ENCODE peak calls at places on chromosome 9, in seven cellular contexts. K, O, A, T, P, H and Z are unnamed samples. For H3K27me3, the result is how much of the 10 kb centered on the place peaks cover.

GRCh38 chr9:101512116-101512515 is 21.5 kb upstream of the RNF20 start:
- DNase-seq in P (peak), H (no peak), K (no peak), T (no peak), O (no peak), A (no peak), Z (no peak)

GRCh38 chr9:72980600-72981265 is 27.9 kb upstream of the ALDH1A1 start:
- DNase-seq in H (no peak), K (no peak), O (no peak), A (no peak), T (no peak), P (no peak), Z (no peak)

GRCh38 chr9:128085852-128086409 is 17.9 kb downstream of the SLC25A25 start:
- DNase-seq in K (no peak), H (no peak), O (no peak), P (no peak), A (no peak), T (no peak), Z (no peak)

GRCh38 chr9:87800456-87800855 is 74.5 kb downstream of the CTSL start:
- DNase-seq in O (no peak), H (no peak), K (no peak), T (no peak), P (peak), A (no peak), Z (no peak)

GRCh38 chr9:125683486-125683885 is 23.5 kb downstream of the MAPKAP1 start:
- DNase-seq in H (peak), T (no peak), A (no peak), P (no peak), K (peak), O (no peak), Z (no peak)

GRCh38 chr9:5893134-5893505 is 2.4 kb downstream of the MLANA start:
- DNase-seq in A (no peak), O (no peak), H (no peak), K (no peak), P (no peak), T (no peak), Z (no peak)

GRCh38 chr9:8890695-8891094 is 1091.1 kb upstream of the DMAC1 start:
- DNase-seq in O (no peak), K (no peak), H (no peak), A (no peak), T (no peak), P (no peak), Z (no peak)

GRCh38 chr9:136944094-136944518 is 432 bp downstream of the FBXW5 start:
- DNase-seq in H (no peak), A (no peak), K (peak), P (no peak), O (no peak), T (peak), Z (no peak)

GRCh38 chr9:3074247-3074646 is 230.4 kb upstream of the PUM3 start:
- DNase-seq in K (no peak), O (no peak), A (no peak), H (no peak), T (no peak), P (peak), Z (no peak)

GRCh38 chr9:3124006-3124405 is 280.1 kb upstream of the PUM3 start:
- DNase-seq in T (no peak), H (no peak), P (peak), O (no peak), K (no peak), A (no peak), Z (peak)

GRCh38 chr9:34686732-34687131 is 4.3 kb downstream of the CCL19 start:
- DNase-seq in K (no peak), H (no peak), A (no peak), T (no peak), P (no peak), O (no peak), Z (no peak)

GRCh38 chr9:133147412-133148271 is 16.1 kb downstream of the GBGT1 start:
- DNase-seq in K (peak), A (peak), H (peak), T (peak), P (peak), O (peak), Z (peak)

GRCh38 chr9:93188426-93189368 is 4.8 kb downstream of the WNK2 start:
- DNase-seq in H (no peak), T (no peak), O (no peak), A (no peak), P (peak), K (no peak), Z (no peak)

GRCh38 chr9:93186151-93186715 is 2.3 kb downstream of the WNK2 start:
- DNase-seq in H (no peak), O (no peak), A (no peak), T (no peak), K (no peak), P (no peak), Z (no peak)

GRCh38 chr9:93185261-93186150 is 1.6 kb downstream of the WNK2 start:
- DNase-seq in H (no peak), A (no peak), K (no peak), T (no peak), P (peak), O (no peak), Z (no peak)

GRCh38 chr9:93187574-93187973 is 3.6 kb downstream of the WNK2 start:
- DNase-seq in O (no peak), P (no peak), H (no peak), K (no peak), T (peak), A (no peak), Z (no peak)

DNA sequence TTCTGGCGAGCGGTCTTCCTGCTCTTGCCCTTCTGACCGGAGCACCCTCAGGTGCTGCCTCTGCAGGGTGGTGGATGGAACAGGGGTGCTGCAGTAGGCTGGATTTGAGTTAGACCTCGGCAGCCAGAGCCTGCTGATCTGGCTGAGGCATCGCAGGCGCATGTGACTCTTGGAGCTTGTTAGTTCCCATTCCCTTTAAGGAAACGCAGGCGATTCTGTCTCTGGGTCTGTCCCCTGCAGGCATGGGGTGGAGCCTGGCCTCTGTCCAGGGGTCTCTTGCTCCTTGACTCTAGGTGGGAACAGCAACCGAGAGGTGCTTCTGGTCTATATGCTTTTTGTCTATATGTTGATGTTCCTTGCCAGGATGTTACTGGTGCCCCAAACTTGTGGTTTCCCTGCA is 3.1 kb downstream of the WNK2 start:
- DNase-seq in H (no peak), T (peak), A (no peak), O (no peak), P (no peak), K (no peak), Z (no peak)
- H3K27me3 ChIP-seq in H (under half), T (under half), A (under half), O (under half), P (under half), K (under half), Z (under half)

GRCh38 chr9:122107291-122107805 is 14.2 kb upstream of the TTLL11 start:
- DNase-seq in T (no peak), P (no peak), K (no peak), H (no peak), A (no peak), O (no peak), Z (no peak)
- H3K27me3 ChIP-seq in T (under half), P (under half), K (under half), H (under half), A (under half), O (under half), Z (under half)

DNA sequence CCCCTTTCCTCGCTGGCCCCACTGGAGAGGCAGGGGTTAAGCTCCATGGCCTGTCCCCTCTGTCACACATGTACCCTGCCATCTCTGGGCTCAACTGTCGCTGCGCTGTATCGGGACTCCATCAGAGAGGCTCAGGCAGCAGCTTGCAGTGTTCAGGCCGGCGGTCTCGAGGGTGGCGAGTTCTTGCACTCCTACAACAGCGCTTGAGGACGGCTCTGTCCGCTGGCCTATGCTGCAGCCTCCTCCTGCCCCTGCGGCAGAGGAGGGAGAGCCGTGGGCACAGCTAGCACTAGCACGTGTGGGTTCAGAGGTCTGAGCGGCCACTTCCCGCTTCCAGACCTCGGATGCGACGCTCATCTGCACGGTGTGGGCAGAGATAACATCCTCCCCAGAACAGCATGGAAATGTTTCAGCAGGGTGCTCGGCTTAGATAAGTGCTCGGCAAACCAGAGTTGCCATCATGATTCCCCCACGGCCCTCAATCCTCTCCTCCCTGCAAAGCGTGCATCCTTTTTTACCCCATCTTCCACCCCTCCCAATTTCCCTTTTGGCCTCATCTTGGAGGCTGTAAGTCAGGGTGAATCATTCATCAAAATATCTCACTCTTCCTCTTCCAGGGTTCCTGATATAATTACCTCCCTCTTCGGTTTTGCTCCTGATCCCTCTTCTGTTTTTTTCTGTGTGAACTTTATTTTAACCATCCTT is 41.9 kb upstream of the FUBP3 start:
- DNase-seq in K (peak), P (no peak), O (no peak), A (no peak), T (no peak), H (no peak), Z (no peak)
- H3K27me3 ChIP-seq in K (under half), P (under half), O (under half), A (under half), T (half or more), H (under half), Z (under half)

GRCh38 chr9:98879958-98880300 is 63.8 kb upstream of the COL15A1 start:
- DNase-seq in A (no peak), H (no peak), T (peak), P (no peak), O (no peak), K (no peak), Z (no peak)
- H3K27me3 ChIP-seq in A (under half), H (under half), T (under half), P (under half), O (under half), K (under half), Z (under half)

GRCh38 chr9:114506082-114506390 is 763 bp upstream of the WHRN start:
- DNase-seq in O (no peak), A (no peak), K (no peak), T (no peak), P (no peak), H (no peak), Z (no peak)

GRCh38 chr9:114503522-114504340 is 1.5 kb downstream of the WHRN start:
- DNase-seq in K (no peak), H (no peak), O (no peak), T (no peak), A (no peak), P (no peak), Z (no peak)

GRCh38 chr9:114504341-114505186 is 709 bp downstream of the WHRN start:
- DNase-seq in H (peak), A (peak), T (peak), P (peak), K (peak), O (peak), Z (no peak)

GRCh38 chr9:114507726-114508125 is 2.5 kb upstream of the WHRN start:
- DNase-seq in K (peak), H (no peak), P (peak), A (no peak), O (no peak), T (no peak), Z (no peak)

DNA sequence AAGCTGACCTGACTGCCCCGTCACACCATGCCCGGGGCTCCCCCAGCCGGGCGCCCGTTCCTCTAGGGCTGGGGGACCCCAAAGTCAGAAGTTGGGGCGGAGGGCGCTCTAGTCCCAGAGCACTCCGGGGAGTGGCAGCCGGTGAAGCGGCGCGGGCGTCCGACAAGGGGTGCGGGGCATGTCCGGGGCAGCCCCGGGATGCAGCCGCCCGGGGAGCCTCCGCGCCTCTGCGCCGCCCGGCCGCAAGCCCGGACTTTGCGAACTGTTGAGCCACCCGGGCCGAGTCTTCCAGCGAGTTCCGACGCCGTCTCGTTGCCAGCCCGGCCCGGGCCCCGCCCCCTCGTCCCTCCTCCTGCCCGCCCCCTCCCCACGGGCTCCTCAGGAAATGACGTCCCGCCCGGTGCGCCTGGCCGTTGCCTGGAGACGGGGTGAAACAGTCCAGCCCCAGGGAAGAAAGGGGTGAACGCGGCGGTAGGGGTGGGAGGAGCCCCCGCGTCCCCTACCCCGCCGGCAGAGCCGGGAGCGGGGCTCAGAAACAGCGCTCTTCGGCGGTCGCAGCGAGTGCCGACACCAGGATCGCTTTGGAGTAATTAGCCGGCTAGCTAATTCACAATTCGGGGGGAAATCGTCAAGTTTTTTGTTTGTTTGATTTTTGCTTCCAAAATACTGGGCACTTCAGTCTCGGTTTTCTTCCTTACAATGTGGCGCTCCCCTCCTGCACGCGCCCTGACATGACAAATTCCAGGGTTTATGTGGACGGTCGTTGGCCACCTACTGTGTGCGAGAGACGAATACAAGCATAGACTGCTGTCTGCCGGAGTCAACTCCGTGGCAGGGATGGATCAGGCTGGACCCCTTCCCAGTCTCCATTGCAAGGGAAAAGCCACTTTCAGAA is at the start of gene WHRN:
- DNase-seq in K (peak), T (peak), A (peak), H (peak), P (peak), O (peak), Z (peak)
- H3K27me3 ChIP-seq in K (half or more), T (half or more), A (under half), H (under half), P (under half), O (under half), Z (under half)

GRCh38 chr9:122348288-122348777 is 22.5 kb upstream of the PTGS1 start:
- DNase-seq in H (no peak), T (no peak), P (peak), A (no peak), K (no peak), O (no peak), Z (no peak)
- H3K27me3 ChIP-seq in H (under half), T (under half), P (under half), A (under half), K (under half), O (under half), Z (half or more)

GRCh38 chr9:135144581-135145108 is 57.2 kb downstream of the OLFM1 start:
- DNase-seq in H (no peak), K (no peak), O (no peak), P (no peak), A (no peak), T (no peak), Z (no peak)
- H3K27me3 ChIP-seq in H (under half), K (under half), O (under half), P (under half), A (under half), T (half or more), Z (half or more)

GRCh38 chr9:70494221-70494620 is 79.8 kb upstream of the KLF9 start:
- DNase-seq in A (no peak), K (no peak), T (no peak), H (no peak), O (no peak), P (no peak), Z (no peak)

GRCh38 chr9:70495514-70495913 is 81.1 kb upstream of the KLF9 start:
- DNase-seq in A (no peak), P (no peak), T (no peak), O (no peak), H (no peak), K (no peak), Z (no peak)

GRCh38 chr9:70493046-70493445 is 78.6 kb upstream of the KLF9 start:
- DNase-seq in P (no peak), T (no peak), O (no peak), H (no peak), K (no peak), A (no peak), Z (no peak)

GRCh38 chr9:70498866-70499265 is 84.4 kb upstream of the KLF9 start:
- DNase-seq in A (no peak), P (peak), O (no peak), T (no peak), H (no peak), K (no peak), Z (no peak)

GRCh38 chr9:70496244-70496643 is 81.8 kb upstream of the KLF9 start:
- DNase-seq in P (no peak), K (no peak), O (no peak), T (no peak), A (no peak), H (no peak), Z (no peak)
- H3K27me3 ChIP-seq in P (under half), K (under half), O (under half), T (under half), A (under half), H (under half), Z (under half)